ENCODE peak calls at places on chromosomes 7 and 10, in eight cellular contexts. R is cardiac muscle cell, E is SK-N-SH, H is fibroblast of lung, Q is H1, J is PC-3, C is astrocyte, V is right lobe of liver. T is an unnamed sample.
A peak's percentile ranks its signal among the peaks of the same experiment; 100 is the strongest.

GRCh38 chr10:5775705-5776104 is 37.5 kb downstream of the GDI2 start:
- DNase-seq in R (no peak), E (no peak), H (no peak), Q (no peak), J (no peak), C (no peak), V (peak; percentile 33), T (no peak)

GRCh38 chr10:88386878-88387773 is 196.0 kb downstream of the RNLS start:
- DNase-seq in R (peak; percentile 92), E (peak; percentile 48), H (peak; percentile 94), Q (no peak), J (no peak), C (peak; percentile 93), V (no peak), T (peak; percentile 64)

GRCh38 chr7:150401861-150402631 is 22.9 kb downstream of the ZNF775 start:
- DNase-seq in R (no peak), E (no peak), H (no peak), Q (no peak), J (no peak), C (no peak), V (no peak), T (no peak)

GRCh38 chr7:23431596-23432284 is 38.6 kb downstream of the IGF2BP3 start:
- DNase-seq in R (peak; percentile 31), E (no peak), H (peak; percentile 20), Q (no peak), J (no peak), C (peak; percentile 14), V (no peak), T (no peak)

GRCh38 chr10:126684171-126684745 is 13.8 kb upstream of the C10orf90 start:
- DNase-seq in R (no peak), E (no peak), H (peak; percentile 41), Q (no peak), J (peak; percentile 83), C (peak; percentile 35), V (no peak), T (no peak)

GRCh38 chr7:3042861-3043489 is 692 bp downstream of the CARD11 start:
- DNase-seq in R (no peak), E (no peak), H (no peak), Q (peak; percentile 63), J (peak; percentile 35), C (no peak), V (no peak), T (peak; percentile 55)

GRCh38 chr10:5811387-5811821 is 1.8 kb downstream of the GDI2 start:
- DNase-seq in R (peak; percentile 52), E (no peak), H (peak; percentile 74), Q (no peak), J (peak; percentile 40), C (peak; percentile 67), V (no peak), T (peak; percentile 20)

GRCh38 chr10:73339436-73339835 is 19.2 kb downstream of the CFAP70 start:
- DNase-seq in R (no peak), E (no peak), H (no peak), Q (no peak), J (peak; percentile 77), C (no peak), V (no peak), T (no peak)

GRCh38 chr10:132942101-132942739 is at the start of gene CFAP46:
- DNase-seq in R (peak; percentile 75), E (peak; percentile 97), H (peak; percentile 63), Q (peak; percentile 90), J (no peak), C (peak; percentile 42), V (peak; percentile 66), T (no peak)

GRCh38 chr10:71850021-71850744 is 868 bp downstream of the PSAP start:
- DNase-seq in R (no peak), E (no peak), H (no peak), Q (no peak), J (peak; percentile 30), C (no peak), V (no peak), T (peak; percentile 35)

GRCh38 chr7:18873674-18874341 is 243.6 kb downstream of the TWIST1 start:
- DNase-seq in R (peak; percentile 50), E (peak; percentile 19), H (peak; percentile 26), Q (no peak), J (peak; percentile 39), C (no peak), V (no peak), T (no peak)
- TF ChIP-seq CTCF in R (peak; percentile 47), E (peak; percentile 77), H (peak; percentile 43), Q (peak; percentile 49), J (peak; percentile 64), C (peak; percentile 23), V (no peak), T (no peak)

GRCh38 chr7:143882611-143883078 is 19.3 kb downstream of the TCAF1 start:
- DNase-seq in R (peak; percentile 76), E (peak; percentile 96), H (peak; percentile 73), Q (no peak), J (no peak), C (peak; percentile 56), V (peak; percentile 81), T (peak; percentile 64)

GRCh38 chr7:143887078-143887477 is 14.9 kb downstream of the TCAF1 start:
- DNase-seq in R (no peak), E (no peak), H (no peak), Q (no peak), J (no peak), C (no peak), V (no peak), T (no peak)

GRCh38 chr7:143885951-143886350 is 16.0 kb downstream of the TCAF1 start:
- DNase-seq in R (no peak), E (no peak), H (no peak), Q (no peak), J (no peak), C (no peak), V (no peak), T (no peak)

GRCh38 chr7:143884276-143884977 is 17.5 kb downstream of the TCAF1 start:
- DNase-seq in R (no peak), E (no peak), H (no peak), Q (no peak), J (no peak), C (no peak), V (no peak), T (no peak)

DNA sequence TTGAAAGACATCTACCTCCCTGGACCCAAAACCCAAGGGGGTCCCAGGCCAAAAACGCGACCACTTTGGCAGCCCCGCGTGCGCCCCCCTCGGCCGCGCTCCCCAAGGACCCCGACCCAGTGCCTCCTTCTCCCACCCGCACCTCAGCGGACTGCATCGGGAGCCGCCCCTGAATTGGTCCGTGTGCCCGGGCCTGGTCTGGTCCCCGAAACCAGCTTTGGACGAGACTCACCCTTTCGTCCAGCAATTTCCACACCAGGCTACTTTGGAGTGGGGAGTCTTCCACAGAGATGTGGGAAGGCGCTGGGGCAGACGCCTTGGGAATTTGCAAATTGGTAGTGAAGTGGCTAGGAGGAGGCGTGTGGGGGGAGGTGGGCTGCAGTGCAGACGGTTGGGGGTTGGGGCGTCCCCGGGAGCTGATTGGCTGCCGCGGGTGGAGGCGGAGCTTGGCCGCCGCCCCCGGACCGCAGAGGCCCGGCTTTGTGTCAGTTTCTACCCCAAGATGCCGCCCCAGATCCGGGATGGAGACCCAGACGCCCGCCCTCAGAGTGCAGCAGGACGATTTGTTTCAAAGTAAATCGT is 16.9 kb downstream of the TCAF1 start:
- DNase-seq in R (peak; percentile 85), E (peak; percentile 97), H (peak; percentile 82), Q (peak; percentile 88), J (no peak), C (peak; percentile 63), V (peak; percentile 34), T (peak; percentile 44)
- H3K4me3 ChIP-seq in R (peak overlapping the region; percentile 66), E (peak overlapping the region; percentile 96), H (peak overlapping the region; percentile 91), Q (peak overlapping the region; percentile 93), J (no peak overlapping the region), C (peak overlapping the region; percentile 90), V (peak overlapping the region; percentile 2), T (peak overlapping the region; percentile 26)

GRCh38 chr10:134743-135600 is at the start of gene ZMYND11:
- DNase-seq in R (peak; percentile 78), E (peak; percentile 93), H (peak; percentile 66), Q (peak; percentile 68), J (peak; percentile 34), C (peak; percentile 39), V (peak; percentile 71), T (peak; percentile 60)

GRCh38 chr10:135601-136464 is 578 bp downstream of the ZMYND11 start:
- DNase-seq in R (peak; percentile 59), E (peak; percentile 75), H (peak; percentile 63), Q (peak; percentile 73), J (peak; percentile 26), C (peak; percentile 45), V (peak; percentile 76), T (peak; percentile 70)

GRCh38 chr10:136465-136762 is 1.2 kb downstream of the ZMYND11 start:
- DNase-seq in R (no peak), E (no peak), H (no peak), Q (no peak), J (no peak), C (no peak), V (no peak), T (no peak)

GRCh38 chr10:132961-133898 is 2.0 kb upstream of the ZMYND11 start:
- DNase-seq in R (peak; percentile 67), E (no peak), H (peak; percentile 90), Q (no peak), J (peak; percentile 66), C (peak; percentile 89), V (no peak), T (no peak)

DNA sequence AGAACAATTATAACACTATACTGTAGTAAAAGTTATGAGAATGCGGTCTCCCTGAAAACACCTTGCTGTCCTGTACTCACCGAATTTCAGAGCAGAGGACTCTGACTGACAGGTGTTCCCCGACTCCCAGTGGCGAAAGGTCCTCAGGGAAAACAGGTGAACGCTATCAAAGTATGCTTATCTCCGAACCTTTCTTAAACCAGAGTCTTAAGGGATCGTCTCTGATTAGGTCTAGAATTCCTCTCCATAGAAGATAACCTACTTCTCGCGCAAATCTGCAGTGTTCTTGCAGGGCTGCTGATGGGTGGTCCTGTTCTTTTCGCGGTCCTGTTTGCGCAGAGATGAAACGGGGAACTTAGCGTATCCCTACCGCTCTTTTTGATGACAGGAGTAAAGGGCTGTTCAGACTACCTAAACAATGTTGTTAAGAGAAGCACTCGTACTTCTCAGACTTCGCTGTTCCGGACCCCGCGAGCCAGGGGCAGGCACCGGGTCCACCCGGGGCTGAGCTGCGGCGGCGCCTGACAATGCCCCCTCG is 981 bp upstream of the ZMYND11 start:
- DNase-seq in R (no peak), E (no peak), H (peak; percentile 26), Q (no peak), J (peak; percentile 10), C (no peak), V (no peak), T (peak; percentile 51)
- H3K27ac ChIP-seq in R (peak overlapping the region; percentile 99), E (peak overlapping the region; percentile 90), H (peak overlapping the region; percentile 67), Q (peak overlapping the region; percentile 81), J (no peak overlapping the region), C (peak overlapping the region; percentile 86), V (peak overlapping the region; percentile 88), T (peak overlapping the region; percentile 92)

DNA sequence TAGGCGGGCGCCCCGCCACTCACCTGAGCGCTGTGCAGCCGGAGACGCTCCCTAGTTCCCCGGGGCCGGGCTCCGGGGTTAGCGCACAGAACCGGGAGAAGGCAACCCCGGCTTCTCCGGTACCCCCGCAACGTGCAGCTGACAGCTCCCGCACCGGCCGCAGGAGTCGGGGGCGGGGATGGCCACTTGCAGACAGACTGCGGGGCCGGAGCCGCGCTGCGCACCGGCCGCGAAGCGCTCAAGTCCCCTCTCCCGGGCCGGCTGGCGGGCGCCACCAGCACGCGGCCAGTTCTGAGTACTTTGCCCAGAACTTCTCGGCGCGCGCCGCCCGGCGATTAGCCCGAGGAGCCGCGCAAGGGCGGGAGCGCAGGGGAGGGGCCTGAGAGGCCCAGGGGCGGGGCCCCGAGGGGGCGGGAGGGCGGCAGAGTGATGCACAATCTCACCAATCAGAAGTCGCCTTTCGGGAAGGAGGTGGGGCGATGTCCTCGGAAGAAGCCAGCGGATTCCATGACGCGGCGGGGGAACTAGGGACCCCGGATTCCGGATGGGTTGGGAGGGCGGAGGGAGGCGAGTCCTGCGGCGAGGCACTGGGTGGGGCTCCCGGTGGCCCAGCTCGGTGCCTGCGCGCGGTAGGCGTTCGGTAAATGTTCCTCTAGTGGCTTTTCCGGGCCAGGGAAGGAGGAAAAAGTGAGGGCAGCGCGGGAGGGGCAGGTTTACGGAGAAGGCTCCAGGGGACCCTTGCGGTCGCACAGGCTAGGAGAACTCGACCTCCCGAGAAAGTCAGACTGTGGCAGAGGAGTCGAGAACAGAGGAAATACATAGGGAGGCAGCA is at the start of gene OSBPL3:
- DNase-seq in R (peak; percentile 97), E (peak; percentile 100), H (peak; percentile 93), Q (peak; percentile 98), J (peak; percentile 96), C (peak; percentile 87), V (peak; percentile 96), T (peak; percentile 97)
- TF ChIP-seq CTCF in R (no peak), E (no peak), H (no peak), Q (peak; percentile 11), J (no peak), C (no peak), V (no peak), T (no peak)

T was measured in colonic mucosa.